ENCODE peak calls at places on chromosome 20, in four cellular contexts. O, N, L and X are unnamed samples.

GRCh38 chr20:19774086-19774933 is 16.3 kb downstream of the RIN2 start:
- DNase-seq in N (no peak), O (no peak), L (no peak), X (no peak)

GRCh38 chr20:5061209-5061608 is 58.5 kb downstream of the PCNA start:
- DNase-seq in O (no peak), N (no peak), L (no peak), X (no peak)

GRCh38 chr20:51542033-51542893 is at the start of gene NFATC2:
- DNase-seq in O (no peak), L (no peak), N (no peak), X (peak)

GRCh38 chr20:14488756-14489479 is 151.5 kb upstream of the FLRT3 start:
- DNase-seq in L (no peak), N (no peak), O (no peak), X (no peak)

GRCh38 chr20:380763-381580 is 412 bp downstream of the TRIB3 start:
- DNase-seq in N (no peak), O (no peak), L (peak), X (peak)

GRCh38 chr20:36070451-36070850 is 84.1 kb upstream of the EPB41L1 start:
- DNase-seq in L (no peak), N (no peak), O (no peak), X (no peak)

GRCh38 chr20:37920270-37920669 is 17.3 kb downstream of the VSTM2L start:
- DNase-seq in N (no peak), O (no peak), L (no peak), X (no peak)

GRCh38 chr20:8562356-8562755 is 430.3 kb downstream of the PLCB1 start:
- DNase-seq in N (no peak), O (no peak), L (no peak), X (no peak)

GRCh38 chr20:38172344-38172743 is 7.3 kb upstream of the TGM2 start:
- DNase-seq in N (no peak), L (no peak), O (no peak), X (no peak)

GRCh38 chr20:20782221-20782620 is 69.8 kb upstream of the RALGAPA2 start:
- DNase-seq in O (no peak), N (no peak), L (no peak), X (peak)

GRCh38 chr20:51189814-51190782 is 167.2 kb upstream of the KCNG1 start:
- DNase-seq in N (no peak), O (no peak), L (no peak), X (no peak)

GRCh38 chr20:45991616-45992015 is 17.1 kb upstream of the MMP9 start:
- DNase-seq in L (no peak), O (no peak), N (no peak), X (no peak)

GRCh38 chr20:58997141-58997770 is 9.8 kb downstream of the CTSZ start:
- DNase-seq in O (no peak), L (no peak), N (no peak), X (no peak)

GRCh38 chr20:25065625-25066338 is 7.8 kb upstream of the ACSS1 start:
- DNase-seq in O (no peak), N (no peak), L (peak), X (peak)

GRCh38 chr20:21027569-21027968 is 78.6 kb downstream of the LINC00237 start:
- DNase-seq in N (no peak), L (no peak), O (peak), X (no peak)

GRCh38 chr20:10488436-10489053 is 53.4 kb downstream of the SLX4IP start:
- DNase-seq in O (no peak), L (no peak), N (no peak), X (no peak)

GRCh38 chr20:21615617-21616080 is 89.8 kb upstream of the PAX1 start:
- DNase-seq in O (peak), N (peak), L (peak), X (peak)

GRCh38 chr20:57440678-57441509 is 49.7 kb downstream of the RBM38 start:
- DNase-seq in N (no peak), L (peak), O (no peak), X (peak)

GRCh38 chr20:3612795-3613560 is 50.2 kb downstream of the GFRA4 start:
- DNase-seq in O (no peak), L (no peak), N (no peak), X (no peak)

GRCh38 chr20:33480071-33480470 is 9.8 kb upstream of the CBFA2T2 start:
- DNase-seq in N (no peak), O (no peak), L (no peak), X (no peak)

GRCh38 chr20:9332783-9333482 is 181.5 kb upstream of the LAMP5 start:
- DNase-seq in N (no peak), O (no peak), L (no peak), X (no peak)

GRCh38 chr20:35866446-35867202 is 87.7 kb downstream of the SCAND1 start:
- DNase-seq in L (no peak), N (peak), O (no peak), X (no peak)

GRCh38 chr20:48749437-48749836 is 78.4 kb downstream of the PREX1 start:
- DNase-seq in O (no peak), N (no peak), L (no peak), X (no peak)

GRCh38 chr20:32560989-32561830 is 23.9 kb downstream of the NOL4L start:
- DNase-seq in L (no peak), O (no peak), N (no peak), X (no peak)

GRCh38 chr20:33163856-33164762 is 3.9 kb upstream of the BPIFA2 start:
- DNase-seq in N (no peak), L (no peak), O (no peak), X (no peak)

GRCh38 chr20:53866787-53867740 is 203.3 kb downstream of the BCAS1 start:
- DNase-seq in L (no peak), N (no peak), O (no peak), X (no peak)

GRCh38 chr20:11496382-11496781 is 421.3 kb upstream of the BTBD3 start:
- DNase-seq in N (no peak), L (no peak), O (no peak), X (no peak)

GRCh38 chr20:2421247-2421646 is 40.5 kb downstream of the TGM6 start:
- DNase-seq in L (no peak), O (no peak), N (no peak), X (no peak)

GRCh38 chr20:41000628-41001027 is 28.0 kb upstream of the TOP1 start:
- DNase-seq in N (no peak), O (no peak), L (no peak), X (no peak)

GRCh38 chr20:42549496-42549895 is 640.2 kb downstream of the PTPRT start:
- DNase-seq in N (no peak), O (no peak), L (no peak), X (no peak)

GRCh38 chr20:63536997-63537524 is at the start of gene PTK6:
- DNase-seq in O (no peak), L (no peak), N (no peak), X (peak)
- H3K4me3 ChIP-seq in O (peak), L (no peak), N (peak), X (no peak)

GRCh38 chr20:44449864-44450263 is 25.8 kb upstream of the TTPAL start:
- DNase-seq in N (no peak), O (no peak), L (no peak), X (no peak)
- H3K4me3 ChIP-seq in N (no peak), O (no peak), L (no peak), X (no peak)

GRCh38 chr20:62473200-62473585 is 2.6 kb downstream of the GATA5 start:
- DNase-seq in O (no peak), L (no peak), N (no peak), X (no peak)

GRCh38 chr20:62474585-62475026 is 1.2 kb downstream of the GATA5 start:
- DNase-seq in L (no peak), O (no peak), N (no peak), X (no peak)

GRCh38 chr20:62472343-62473199 is 3.2 kb downstream of the GATA5 start:
- DNase-seq in L (no peak), N (no peak), O (no peak), X (no peak)

GRCh38 chr20:62475027-62475818 is 572 bp downstream of the GATA5 start:
- DNase-seq in L (no peak), N (no peak), O (no peak), X (no peak)

GRCh38 chr20:62473717-62474584 is 1.8 kb downstream of the GATA5 start:
- DNase-seq in O (no peak), N (no peak), L (no peak), X (no peak)
- H3K4me3 ChIP-seq in O (peak), N (no peak), L (no peak), X (no peak)

GRCh38 chr20:62622877-62623487 is 19.3 kb upstream of the SLCO4A1 start:
- DNase-seq in O (no peak), N (no peak), L (no peak), X (no peak)
- H3K4me3 ChIP-seq in O (no peak), N (no peak), L (no peak), X (no peak)

DNA sequence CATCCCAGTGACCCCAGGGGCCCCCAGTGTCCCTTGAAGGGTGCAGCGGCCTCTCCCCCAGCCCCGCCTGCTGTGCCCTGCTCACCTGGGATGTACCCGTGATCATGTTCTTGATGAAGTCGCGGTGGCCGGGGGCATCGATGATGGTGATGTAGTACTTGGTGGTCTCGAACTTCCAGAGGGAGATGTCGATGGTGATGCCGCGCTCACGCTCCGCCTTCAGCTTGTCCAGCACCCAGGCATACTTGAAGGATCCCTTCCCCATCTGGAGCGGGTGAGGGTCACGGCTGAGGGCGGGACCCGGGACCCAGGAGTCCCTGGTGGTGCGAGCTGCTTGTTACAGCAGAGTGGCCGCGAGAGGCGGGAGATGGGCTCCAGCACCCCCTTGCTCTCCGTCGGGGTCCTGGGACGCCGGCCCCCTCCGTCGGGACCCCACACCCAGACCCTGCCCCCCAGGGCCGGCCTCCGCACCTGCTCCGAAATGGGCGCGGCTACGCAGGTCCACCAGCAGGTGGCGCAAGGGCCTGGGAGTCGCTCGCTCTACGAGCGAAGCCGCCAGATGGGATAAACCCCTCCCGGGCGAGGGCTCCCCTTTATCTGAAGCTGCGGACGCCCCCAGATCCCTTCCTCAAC is 3.0 kb downstream of the EEF1A2 start:
- DNase-seq in O (no peak), L (peak), N (no peak), X (peak)
- H3K4me3 ChIP-seq in O (no peak), L (no peak), N (no peak), X (no peak)